ENCODE peak calls at places on chromosomes 5 and 9, in ten cellular contexts. P is NT2/D1; I is epithelial cell of proximal tubule; F is SJCRH30; S is suprapubic skin; W is stimulated activated CD4-positive, alpha-beta T cell treated with anti-CD3 and anti-CD28 coated beads, Interleukin-15, amount 100 ng/mL, for 24 hours; Q is neural progenitor cell; Y is HL-60; U is GDM1; G is NCI-H2081. C is an unnamed sample.

GRCh38 chr9:34664281-34665108 is 2.0 kb upstream of the CCL27 start:
- DNase-seq in G (peak), I (no peak), U (no peak), S (peak), W (peak), Y (peak), P (peak), F (peak), Q (peak), C (peak)

GRCh38 chr9:136326777-136327312 is 494 bp upstream of the GPSM1 start:
- DNase-seq in S (no peak), Y (no peak), G (no peak), U (no peak), W (no peak), I (no peak), F (peak), P (no peak), Q (no peak), C (no peak)

GRCh38 chr9:22052376-22052945 is 43.4 kb upstream of the CDKN2B start:
- DNase-seq in U (no peak), Y (no peak), I (peak), F (peak), G (no peak), Q (peak), P (no peak), W (peak), S (no peak), C (peak)

GRCh38 chr5:87114631-87115030 is 153.1 kb upstream of the RASA1 start:
- DNase-seq in F (no peak), U (no peak), W (no peak), S (no peak), P (no peak), G (no peak), Y (no peak), I (no peak), Q (no peak), C (no peak)

GRCh38 chr5:33901176-33901575 is 9.4 kb upstream of the ADAMTS12 start:
- DNase-seq in W (no peak), P (no peak), U (no peak), Y (no peak), I (no peak), S (no peak), F (no peak), G (no peak), Q (no peak), C (peak)

GRCh38 chr5:136020383-136021015 is 8.3 kb upstream of the TGFBI start:
- DNase-seq in I (no peak), W (peak), F (peak), P (no peak), G (no peak), S (no peak), Q (no peak), Y (peak), U (peak), C (no peak)

GRCh38 chr5:127296321-127296720 is 5.7 kb downstream of the MEGF10 start:
- DNase-seq in W (no peak), P (no peak), U (no peak), S (no peak), Y (no peak), G (no peak), F (no peak), I (no peak), Q (no peak), C (no peak)

GRCh38 chr5:15452780-15453179 is 47.2 kb upstream of the FBXL7 start:
- DNase-seq in Y (no peak), F (no peak), I (no peak), S (no peak), G (no peak), W (no peak), U (no peak), Q (no peak), P (no peak), C (peak)

GRCh38 chr9:70030156-70030555 is 13.5 kb upstream of the MAMDC2 start:
- DNase-seq in G (no peak), P (no peak), U (no peak), Y (no peak), S (no peak), I (no peak), F (no peak), W (no peak), Q (no peak), C (peak)

GRCh38 chr5:60507687-60508086 is 192.3 kb downstream of the DEPDC1B start:
- DNase-seq in S (no peak), Q (no peak), I (no peak), Y (no peak), U (no peak), F (peak), P (no peak), W (no peak), G (no peak), C (no peak)

C was measured in cardiac muscle cell.